ENCODE peak calls at places on chromosomes 3 and 15, in seven cellular contexts. X is stomach, V is neuronal stem cell, N is A172, Z is occipital lobe, Y is fibroblast of lung, T is NCI-H2081. S is an unnamed sample.

GRCh38 chr3:10468611-10469354 is 36.6 kb downstream of the ATP2B2 start:
- DNase-seq in X (no peak), T (no peak), Z (no peak), N (no peak), Y (no peak), V (no peak), S (no peak)

GRCh38 chr3:124451655-124452317 is 278.5 kb upstream of the UMPS start:
- DNase-seq in T (no peak), X (no peak), Z (no peak), Y (no peak), N (no peak), V (no peak), S (no peak)

GRCh38 chr3:42301446-42302175 is 35.6 kb upstream of the CCK start:
- DNase-seq in V (no peak), X (no peak), Z (no peak), T (no peak), N (no peak), Y (peak; percentile 3), S (no peak)

GRCh38 chr15:74133703-74134386 is 3.5 kb downstream of the ISLR2 start:
- DNase-seq in X (no peak), V (no peak), N (no peak), Z (no peak), T (no peak), Y (no peak), S (no peak)

GRCh38 chr15:38746211-38746610 is 181.6 kb upstream of the RASGRP1 start:
- DNase-seq in Z (no peak), Y (peak; percentile 9), N (no peak), V (no peak), X (no peak), T (no peak), S (no peak)

GRCh38 chr3:13546667-13547171 is 2.2 kb upstream of the FBLN2 start:
- DNase-seq in V (no peak), Y (peak; percentile 81), Z (no peak), X (no peak), N (peak; percentile 89), T (no peak), S (peak; percentile 93)

GRCh38 chr15:98647026-98647773 is 1.1 kb upstream of the IGF1R start:
- DNase-seq in X (peak; percentile 66), Y (peak; percentile 66), V (peak; percentile 88), T (peak; percentile 68), Z (no peak), N (peak; percentile 32), S (peak; percentile 74)

GRCh38 chr3:159640220-159640619 is 348.4 kb upstream of the IL12A start:
- DNase-seq in N (no peak), V (no peak), Y (no peak), T (no peak), Z (no peak), X (no peak), S (no peak)

GRCh38 chr3:136955813-136956212 is 2.0 kb upstream of the IL20RB start:
- DNase-seq in V (no peak), N (peak; percentile 79), Z (no peak), Y (peak; percentile 94), T (no peak), X (no peak), S (no peak)

GRCh38 chr3:51711352-51712019 is 4.6 kb downstream of the GRM2 start:
- DNase-seq in Z (no peak), N (no peak), X (peak; percentile 13), V (no peak), T (no peak), Y (no peak), S (no peak)

GRCh38 chr15:52093539-52094502 is 18.8 kb downstream of the BCL2L10 start:
- DNase-seq in N (peak; percentile 94), T (no peak), Y (peak; percentile 95), V (no peak), X (no peak), Z (no peak), S (no peak)

GRCh38 chr3:43587303-43587702 is 34.5 kb downstream of the ANO10 start:
- DNase-seq in X (no peak), Z (no peak), V (no peak), Y (no peak), T (no peak), N (no peak), S (no peak)

GRCh38 chr3:49017229-49017615 is 1.2 kb downstream of the DALRD3 start:
- DNase-seq in N (no peak), Y (no peak), T (no peak), Z (no peak), X (no peak), V (no peak), S (no peak)

GRCh38 chr15:91706366-91707032 is 147.0 kb upstream of the SLCO3A1 start:
- DNase-seq in N (peak; percentile 62), Z (peak; percentile 70), T (peak; percentile 59), V (peak; percentile 80), X (peak; percentile 76), Y (peak; percentile 53), S (peak; percentile 58)

GRCh38 chr3:48546203-48546829 is 10.3 kb downstream of the PFKFB4 start:
- DNase-seq in Z (no peak), T (no peak), Y (no peak), X (no peak), N (no peak), V (no peak), S (peak; percentile 19)

GRCh38 chr3:50256978-50257890 is 11.7 kb upstream of the SEMA3B start:
- DNase-seq in V (no peak), N (no peak), Z (no peak), T (no peak), X (peak; percentile 66), Y (peak; percentile 30), S (peak; percentile 66)

GRCh38 chr3:170721563-170721962 is 135.7 kb upstream of the SLC7A14 start:
- DNase-seq in Z (no peak), Y (no peak), V (no peak), X (no peak), N (no peak), T (no peak), S (no peak)

GRCh38 chr3:14558029-14558428 is 17.9 kb upstream of the GRIP2 start:
- DNase-seq in X (no peak), T (no peak), Y (no peak), Z (no peak), V (no peak), N (no peak), S (no peak)

GRCh38 chr3:127034195-127034989 is 51.5 kb downstream of the PLXNA1 start:
- DNase-seq in N (no peak), Y (no peak), V (no peak), T (no peak), Z (no peak), X (no peak), S (no peak)

GRCh38 chr15:70852501-70853269 is 1.3 kb downstream of the LARP6 start:
- DNase-seq in T (no peak), X (no peak), Z (no peak), V (no peak), Y (peak; percentile 61), N (peak; percentile 40), S (no peak)

GRCh38 chr3:114569186-114569585 is 275.4 kb downstream of the TIGIT start:
- DNase-seq in N (peak; percentile 57), T (no peak), Z (no peak), V (no peak), Y (peak; percentile 66), X (no peak), S (no peak)

GRCh38 chr15:38229700-38230099 is 22.9 kb upstream of the SPRED1 start:
- DNase-seq in X (no peak), V (no peak), N (no peak), T (no peak), Z (no peak), Y (peak; percentile 3), S (peak; percentile 25)

GRCh38 chr3:183560607-183561006 is 5.1 kb upstream of the KLHL6 start:
- DNase-seq in N (no peak), Y (no peak), T (no peak), X (no peak), Z (no peak), V (no peak), S (peak; percentile 75)

GRCh38 chr3:125512135-125512920 is 7.7 kb downstream of the SNX4 start:
- DNase-seq in T (peak; percentile 31), X (no peak), Y (peak; percentile 61), Z (no peak), V (no peak), N (peak; percentile 56), S (peak; percentile 68)

GRCh38 chr3:184503647-184504046 is 57.9 kb upstream of the EPHB3 start:
- DNase-seq in N (no peak), Y (no peak), Z (no peak), T (no peak), X (no peak), V (no peak), S (no peak)

GRCh38 chr3:52934626-52935530 is 37.5 kb upstream of the STIMATE start:
- DNase-seq in N (peak; percentile 50), Z (peak; percentile 17), X (peak; percentile 33), T (peak; percentile 3), V (peak; percentile 14), Y (peak; percentile 53), S (peak; percentile 79)

GRCh38 chr3:81743096-81744025 is 18.1 kb downstream of the GBE1 start:
- DNase-seq in X (no peak), Z (no peak), Y (peak; percentile 97), N (peak; percentile 96), V (no peak), T (no peak), S (peak; percentile 87)

GRCh38 chr15:65832549-65833364 is 36.5 kb upstream of the RAB11A start:
- DNase-seq in Z (peak; percentile 63), X (peak; percentile 89), T (peak; percentile 98), V (peak; percentile 15), N (peak; percentile 92), Y (peak; percentile 91), S (peak; percentile 66)

GRCh38 chr3:38368238-38368637 is 21.7 kb downstream of the XYLB start:
- DNase-seq in T (no peak), X (no peak), Y (no peak), V (no peak), Z (no peak), N (no peak), S (no peak)

GRCh38 chr15:81511160-81511559 is 137.1 kb upstream of the TMC3 start:
- DNase-seq in Y (peak; percentile 81), V (no peak), X (no peak), N (no peak), Z (no peak), T (no peak), S (no peak)

GRCh38 chr3:105944721-105945120 is 75.9 kb upstream of the CBLB start:
- DNase-seq in T (no peak), V (no peak), X (no peak), Y (peak; percentile 91), Z (no peak), N (peak; percentile 68), S (no peak)

GRCh38 chr15:37101634-37102314 is 1.4 kb upstream of the MEIS2 start:
- DNase-seq in X (peak; percentile 74), T (peak; percentile 77), N (peak; percentile 57), V (peak; percentile 48), Y (peak; percentile 81), Z (peak; percentile 58), S (peak; percentile 73)

GRCh38 chr15:41634072-41634628 is 26.1 kb upstream of the MGA start:
- DNase-seq in T (no peak), X (no peak), Z (no peak), V (no peak), Y (no peak), N (no peak), S (no peak)

GRCh38 chr15:35912196-35912595 is 366.2 kb upstream of the DPH6 start:
- DNase-seq in T (no peak), V (no peak), X (no peak), N (no peak), Y (peak; percentile 6), Z (no peak), S (peak; percentile 2)

GRCh38 chr15:40063563-40064011 is 24.6 kb upstream of the SRP14 start:
- DNase-seq in X (no peak), T (no peak), Y (peak; percentile 69), Z (peak; percentile 40), N (peak; percentile 83), V (no peak), S (no peak)